ENCODE peak calls at places on chromosomes 1 and 21, in four cellular contexts. Q is hepatocyte; E is brain microvascular endothelial cell; W is activated CD8-positive, alpha-beta memory T cell treated with anti-CD3 and anti-CD28 coated beads, Interleukin-2, amount 50 U/mL, for 4 hours. I is an unnamed sample.

GRCh38 chr21:42080788-42081083 is 9.6 kb downstream of the UMODL1 start:
- DNase-seq in Q (peak; percentile 56), E (peak; percentile 68), W (no peak), I (peak; percentile 38)

GRCh38 chr1:55584521-55585401 is 369.6 kb upstream of the USP24 start:
- DNase-seq in E (no peak), Q (peak; percentile 31), W (no peak), I (peak; percentile 73)

GRCh38 chr1:2789986-2790581 is 11.4 kb downstream of the TTC34 start:
- DNase-seq in E (no peak), W (no peak), Q (no peak), I (no peak)

GRCh38 chr1:153032677-153033308 is 1.8 kb downstream of the SPRR1B start:
- DNase-seq in E (peak; percentile 4), W (no peak), Q (no peak), I (peak; percentile 51)

GRCh38 chr1:154621875-154622274 is 13.9 kb upstream of the ADAR start:
- DNase-seq in W (no peak), Q (no peak), E (no peak), I (no peak)

GRCh38 chr1:81144240-81144639 is 656.5 kb upstream of the ADGRL2 start:
- DNase-seq in E (no peak), W (no peak), Q (no peak), I (no peak)

GRCh38 chr1:24047101-24047459 is 64.9 kb downstream of the MYOM3 start:
- DNase-seq in Q (no peak), W (no peak), E (no peak), I (no peak)

GRCh38 chr1:206094024-206094423 is 23.2 kb downstream of the AVPR1B start:
- DNase-seq in W (no peak), E (no peak), Q (no peak), I (no peak)

GRCh38 chr1:210905944-210906453 is 227.9 kb downstream of the KCNH1 start:
- DNase-seq in Q (no peak), E (no peak), W (no peak), I (no peak)

GRCh38 chr1:203462878-203463277 is 12.7 kb upstream of the PRELP start:
- DNase-seq in E (peak; percentile 36), W (no peak), Q (no peak), I (no peak)

GRCh38 chr1:230163205-230163604 is 96.2 kb downstream of the GALNT2 start:
- DNase-seq in W (no peak), Q (peak; percentile 50), E (peak; percentile 74), I (no peak)

GRCh38 chr1:234188454-234188792 is 184.8 kb upstream of the COA6 start:
- DNase-seq in Q (no peak), E (no peak), W (no peak), I (no peak)

GRCh38 chr1:176521211-176521610 is 58.2 kb downstream of the PAPPA2 start:
- DNase-seq in Q (no peak), E (no peak), W (no peak), I (no peak)

GRCh38 chr1:98496246-98496995 is 165.1 kb upstream of the SNX7 start:
- DNase-seq in E (no peak), W (no peak), Q (no peak), I (no peak)

GRCh38 chr1:167538657-167539056 is 14.9 kb downstream of the CREG1 start:
- DNase-seq in E (no peak), W (no peak), Q (no peak), I (no peak)

GRCh38 chr1:162381383-162381782 is at the start of gene C1orf226:
- DNase-seq in W (no peak), E (no peak), Q (peak; percentile 76), I (no peak)

GRCh38 chr1:40633563-40634376 is 31.7 kb downstream of the RIMS3 start:
- DNase-seq in E (no peak), Q (peak; percentile 21), W (no peak), I (peak; percentile 35)

GRCh38 chr21:35399002-35399401 is 349.9 kb upstream of the RUNX1 start:
- DNase-seq in Q (no peak), W (no peak), E (no peak), I (no peak)

GRCh38 chr1:12490547-12491142 is 127.4 kb downstream of the DHRS3 start:
- DNase-seq in W (no peak), E (no peak), Q (no peak), I (no peak)

GRCh38 chr1:94425821-94426484 is 7.8 kb downstream of the ABCD3 start:
- DNase-seq in Q (no peak), E (no peak), W (no peak), I (no peak)

GRCh38 chr1:48203287-48203900 is 19.1 kb upstream of the SLC5A9 start:
- DNase-seq in E (peak; percentile 22), W (no peak), Q (peak; percentile 62), I (peak; percentile 21)

GRCh38 chr1:168121314-168122029 is 15.3 kb downstream of the GPR161 start:
- DNase-seq in E (peak; percentile 76), Q (peak; percentile 57), W (no peak), I (peak; percentile 22)

GRCh38 chr1:53541761-53542550 is 82.8 kb downstream of the DMRTB1 start:
- DNase-seq in W (no peak), E (peak; percentile 56), Q (peak; percentile 59), I (no peak)

GRCh38 chr1:13702425-13703127 is 2.6 kb downstream of the PRDM2 start:
- DNase-seq in E (no peak), W (peak; percentile 54), Q (no peak), I (no peak)

GRCh38 chr1:95994643-95995042 is 726.9 kb upstream of the PTBP2 start:
- DNase-seq in E (no peak), W (no peak), Q (no peak), I (no peak)

GRCh38 chr1:222369991-222370910 is 177.7 kb downstream of the HHIPL2 start:
- DNase-seq in E (peak; percentile 38), W (no peak), Q (peak; percentile 26), I (no peak)

GRCh38 chr1:203656796-203657620 is 30.4 kb downstream of the ATP2B4 start:
- DNase-seq in W (no peak), Q (no peak), E (no peak), I (no peak)

GRCh38 chr1:18820791-18821641 is 38.4 kb downstream of the TAS1R2 start:
- DNase-seq in W (peak; percentile 63), E (peak; percentile 55), Q (peak; percentile 90), I (peak; percentile 73)

GRCh38 chr1:247857069-247857985 is at the start of gene TRIM58:
- DNase-seq in E (no peak), W (peak; percentile 18), Q (no peak), I (no peak)

GRCh38 chr1:173467426-173467825 is 9.7 kb upstream of the PRDX6 start:
- DNase-seq in Q (no peak), W (no peak), E (peak; percentile 52), I (no peak)

GRCh38 chr1:203607169-203607873 is 19.3 kb upstream of the ATP2B4 start:
- DNase-seq in W (peak; percentile 58), E (peak; percentile 94), Q (peak; percentile 55), I (peak; percentile 44)

GRCh38 chr1:219907772-219908070 is 20.6 kb downstream of the SLC30A10 start:
- DNase-seq in W (no peak), E (no peak), Q (no peak), I (no peak)

GRCh38 chr1:64572222-64572900 is 102.4 kb downstream of the CACHD1 start:
- DNase-seq in W (no peak), Q (no peak), E (no peak), I (no peak)

GRCh38 chr21:41519806-41520559 is 12.0 kb upstream of the TMPRSS2 start:
- DNase-seq in E (no peak), W (no peak), Q (no peak), I (no peak)

GRCh38 chr1:200670215-200671118 is 760 bp upstream of the DDX59 start:
- DNase-seq in Q (peak; percentile 59), E (no peak), W (no peak), I (peak; percentile 83)

GRCh38 chr1:173865468-173866164 is 2.2 kb downstream of the GAS5 start:
- DNase-seq in Q (no peak), W (no peak), E (no peak), I (no peak)

GRCh38 chr1:77282866-77283539 is 1.2 kb downstream of the AK5 start:
- DNase-seq in W (peak; percentile 33), E (no peak), Q (peak; percentile 12), I (peak; percentile 45)

GRCh38 chr1:62198781-62199125 is 4.1 kb downstream of the L1TD1 start:
- DNase-seq in W (no peak), E (no peak), Q (no peak), I (no peak)